ENCODE peak calls at places on chromosomes 16 and 17, in four cellular contexts. P, Z, O and N are unnamed samples.

GRCh38 chr17:76243826-76244679 is 3.8 kb upstream of the RNF157 start:
- DNase-seq in P (no peak), Z (no peak), O (no peak), N (no peak)

GRCh38 chr17:79276824-79277223 is 202.2 kb downstream of the ENGASE start:
- DNase-seq in P (no peak), Z (no peak), O (no peak), N (no peak)

GRCh38 chr17:66829386-66829864 is 5.5 kb upstream of the CACNG5 start:
- DNase-seq in P (peak), Z (no peak), O (peak), N (no peak)

GRCh38 chr17:81139428-81139827 is 25.9 kb upstream of the PVALEF start:
- DNase-seq in P (no peak), Z (no peak), O (no peak), N (no peak)

GRCh38 chr17:77453613-77454559 is 313.1 kb downstream of the SEC14L1 start:
- DNase-seq in P (no peak), Z (no peak), O (no peak), N (no peak)

GRCh38 chr17:49962599-49963276 is 6.3 kb upstream of the DLX4 start:
- DNase-seq in P (no peak), Z (no peak), O (no peak), N (no peak)

GRCh38 chr16:85514601-85515318 is 98.4 kb upstream of the GSE1 start:
- DNase-seq in P (peak), Z (no peak), O (peak), N (no peak)

GRCh38 chr16:71311553-71312158 is 22.5 kb upstream of the CMTR2 start:
- DNase-seq in P (no peak), Z (no peak), O (peak), N (peak)

GRCh38 chr16:84839956-84840355 is 20.2 kb downstream of the CRISPLD2 start:
- DNase-seq in P (no peak), Z (no peak), O (peak), N (no peak)

GRCh38 chr17:63601439-63602371 is 1.0 kb downstream of the TACO1 start:
- DNase-seq in P (no peak), Z (no peak), O (peak), N (no peak)

GRCh38 chr17:74192950-74193781 is 10.3 kb upstream of the RPL38 start:
- DNase-seq in P (peak), Z (no peak), O (no peak), N (peak)

GRCh38 chr16:2473999-2474876 is 689 bp upstream of the TBC1D24 start:
- DNase-seq in P (peak), Z (peak), O (peak), N (peak)

GRCh38 chr16:85137323-85138072 is 25.2 kb upstream of the CIBAR2 start:
- DNase-seq in P (peak), Z (no peak), O (peak), N (peak)

GRCh38 chr16:15829460-15829859 is 27.4 kb downstream of the MYH11 start:
- DNase-seq in P (peak), Z (no peak), O (peak), N (no peak)

GRCh38 chr16:89402962-89403361 is 87.4 kb downstream of the ANKRD11 start:
- DNase-seq in P (no peak), Z (peak), O (no peak), N (no peak)

GRCh38 chr17:77564278-77564920 is 394.1 kb upstream of the TNRC6C start:
- DNase-seq in P (no peak), Z (no peak), O (no peak), N (no peak)

GRCh38 chr17:33152793-33153192 is 140.3 kb downstream of the ASIC2 start:
- DNase-seq in P (no peak), Z (no peak), O (no peak), N (no peak)

GRCh38 chr17:40547079-40547784 is 18.0 kb downstream of the CCR7 start:
- DNase-seq in P (no peak), Z (peak), O (no peak), N (no peak)

GRCh38 chr17:39953471-39953888 is 9.3 kb upstream of the GSDMA start:
- DNase-seq in P (no peak), Z (no peak), O (no peak), N (no peak)

GRCh38 chr16:56013962-56014552 is 138.9 kb upstream of the CES5A start:
- DNase-seq in P (peak), Z (no peak), O (peak), N (no peak)

GRCh38 chr16:86773339-86773715 is 195.0 kb downstream of the FOXL1 start:
- DNase-seq in P (no peak), Z (no peak), O (no peak), N (no peak)

GRCh38 chr17:50769884-50770283 is 2.6 kb upstream of the ANKRD40CL start:
- DNase-seq in P (no peak), Z (no peak), O (no peak), N (no peak)

GRCh38 chr16:83808573-83809014 is 816 bp downstream of the HSBP1 start:
- DNase-seq in P (no peak), Z (no peak), O (no peak), N (no peak)

GRCh38 chr17:57429966-57430365 is 173.6 kb downstream of the MSI2 start:
- DNase-seq in P (no peak), Z (no peak), O (no peak), N (no peak)

GRCh38 chr16:21590287-21590686 is 9.1 kb upstream of the METTL9 start:
- DNase-seq in P (no peak), Z (no peak), O (no peak), N (no peak)

GRCh38 chr17:13568746-13569739 is 32.7 kb downstream of the HS3ST3A1 start:
- DNase-seq in P (no peak), Z (no peak), O (no peak), N (no peak)

GRCh38 chr17:83015511-83015910 is 63.9 kb upstream of the METRNL start:
- DNase-seq in P (no peak), Z (no peak), O (no peak), N (no peak)

DNA sequence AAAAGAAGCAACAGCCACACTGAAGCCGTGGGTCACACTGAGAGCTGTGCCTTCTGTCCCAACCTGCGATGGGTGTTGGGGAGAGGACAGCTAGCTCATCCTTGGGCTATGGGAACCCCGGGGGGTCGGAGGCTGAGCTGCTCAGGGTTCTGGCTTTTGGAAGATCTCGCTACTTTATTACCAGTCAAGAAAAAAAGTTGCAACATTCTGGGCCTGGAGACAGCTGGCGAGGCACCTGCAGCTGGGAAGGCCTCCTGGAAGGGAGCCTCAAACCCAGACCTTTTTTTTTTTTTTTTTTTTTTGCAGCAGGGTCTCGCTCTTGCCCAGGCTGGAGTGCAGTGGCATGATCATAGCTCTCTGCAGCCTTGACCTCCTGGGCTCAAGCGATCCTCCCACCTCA is 24.9 kb downstream of the TPSD1 start:
- DNase-seq in P (no peak), Z (no peak), O (no peak), N (no peak)
- TF ChIP-seq CTCF in P (no peak), Z (no peak), O (no peak), N (no peak)

GRCh38 chr17:4500188-4500565 is 1.5 kb downstream of the SPNS2 start:
- DNase-seq in P (no peak), Z (no peak), O (no peak), N (no peak)
- TF ChIP-seq CTCF in P (no peak), Z (no peak), O (no peak), N (no peak)

GRCh38 chr16:17416461-17417221 is 54.1 kb downstream of the XYLT1 start:
- DNase-seq in P (no peak), Z (peak), O (no peak), N (no peak)
- TF ChIP-seq CTCF in P (no peak), Z (no peak), O (no peak), N (no peak)

GRCh38 chr16:30986129-30986991 is 1.4 kb downstream of the HSD3B7 start:
- DNase-seq in P (no peak), Z (no peak), O (no peak), N (no peak)
- TF ChIP-seq CTCF in P (no peak), Z (no peak), O (no peak), N (peak)

DNA sequence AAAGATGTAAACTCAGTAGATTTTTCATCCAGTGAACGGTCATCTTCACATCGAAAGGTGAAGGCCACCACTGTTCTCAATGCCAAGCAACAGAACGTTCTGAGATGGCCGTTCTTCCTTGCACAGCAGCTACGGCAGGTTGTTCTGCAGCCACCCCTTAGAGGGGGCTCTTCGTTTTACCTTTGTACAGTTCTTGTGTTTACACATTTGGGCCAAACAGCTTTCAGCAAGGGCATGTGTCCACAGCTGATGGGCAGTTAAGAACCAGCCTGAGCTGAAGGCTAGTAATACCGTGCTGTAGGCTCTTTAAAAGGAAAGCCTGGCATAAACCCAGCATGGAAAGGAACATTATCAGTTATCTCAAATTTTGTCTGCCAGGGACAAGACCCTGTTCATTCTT is 15.9 kb downstream of the PLD6 start:
- DNase-seq in P (no peak), Z (no peak), O (no peak), N (no peak)
- TF ChIP-seq CTCF in P (no peak), Z (no peak), O (no peak), N (no peak)

DNA sequence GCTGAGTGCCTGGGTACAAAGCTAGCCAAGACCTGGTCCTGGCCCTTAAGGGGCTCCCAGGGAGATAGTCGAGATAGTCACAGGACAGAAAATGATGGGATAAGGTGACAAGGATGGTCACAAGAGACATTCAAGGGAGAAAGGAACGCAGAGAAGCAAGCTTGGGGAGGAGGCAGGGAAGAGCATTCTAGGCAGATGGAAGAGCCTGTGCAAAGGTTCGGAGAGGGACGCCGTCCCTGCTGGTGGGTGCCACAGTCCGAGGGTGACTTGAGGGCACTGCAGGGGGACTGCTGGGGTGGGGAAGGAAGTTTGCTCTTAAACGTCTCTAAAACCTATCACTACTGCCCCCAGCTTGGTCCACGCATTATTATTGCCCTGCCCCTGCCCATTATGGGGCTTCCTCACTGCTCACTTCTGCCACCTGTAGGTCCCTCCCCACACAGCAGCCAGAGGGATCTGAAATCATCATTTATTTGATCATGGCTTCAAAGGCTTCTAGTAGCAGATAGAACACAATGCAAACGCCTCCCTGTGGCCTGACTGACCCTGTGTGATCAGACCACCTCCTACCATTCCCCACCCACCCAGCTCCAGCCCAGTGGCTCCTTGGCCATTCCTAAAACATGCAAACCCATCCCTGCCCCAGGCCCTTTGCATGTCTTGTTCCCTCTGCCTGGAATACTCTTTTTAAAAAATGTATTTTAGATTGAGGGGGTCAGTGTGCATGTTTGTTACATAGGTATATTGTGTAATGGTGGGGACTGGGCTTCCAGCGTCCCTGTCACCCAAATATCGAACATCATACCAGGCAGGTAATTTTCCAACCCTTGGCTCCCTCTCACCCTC is 60.3 kb downstream of the RMI2 start:
- DNase-seq in P (no peak), Z (peak), O (peak), N (peak)
- TF ChIP-seq CTCF in P (peak), Z (no peak), O (peak), N (peak)

DNA sequence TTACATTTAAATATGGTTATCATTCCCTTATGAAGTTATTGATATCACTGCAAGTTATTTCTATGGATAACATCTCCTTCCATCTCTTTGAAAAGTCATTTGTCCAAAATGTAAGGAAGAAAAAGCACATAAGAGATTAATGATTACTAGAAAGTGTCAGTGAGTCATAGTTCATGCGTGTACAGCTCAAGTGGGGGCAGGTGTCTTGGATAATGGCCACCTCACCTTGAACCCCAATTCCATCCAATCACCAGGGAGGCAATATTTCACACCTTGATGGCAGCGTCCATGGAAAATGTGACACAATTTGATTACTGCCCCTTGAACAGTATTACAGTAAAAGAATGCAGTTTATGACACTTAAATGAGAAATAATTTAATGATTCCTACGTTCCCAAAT is 358.3 kb upstream of the SOX9 start:
- DNase-seq in P (no peak), Z (no peak), O (no peak), N (no peak)
- TF ChIP-seq CTCF in P (no peak), Z (no peak), O (no peak), N (no peak)

DNA sequence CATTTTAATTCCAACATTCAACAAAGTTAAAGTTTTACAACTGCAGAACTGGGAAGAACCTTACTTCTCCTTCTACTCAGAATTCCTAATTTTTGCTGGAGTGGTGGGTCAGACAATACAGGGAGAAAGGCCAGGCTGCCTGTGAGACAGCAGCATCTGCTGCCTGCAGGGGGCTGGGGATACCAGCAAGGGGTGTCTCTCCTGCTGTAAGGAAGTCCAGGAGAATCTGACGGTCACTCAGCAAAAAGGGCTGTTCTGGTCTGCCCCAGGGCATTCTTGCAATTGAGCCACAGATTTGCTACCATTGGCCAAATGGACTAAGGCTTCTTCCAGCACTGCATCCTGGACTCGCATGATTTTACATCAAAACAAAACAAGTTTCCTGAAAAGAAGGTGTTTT is 426.6 kb upstream of the CDH11 start:
- DNase-seq in P (no peak), Z (no peak), O (peak), N (peak)
- TF ChIP-seq CTCF in P (no peak), Z (no peak), O (peak), N (no peak)